ENCODE peak calls at places on chromosomes 6 and 20, in ten cellular contexts. L, W, X, Z, G, H, P, I, O and N are unnamed samples.

GRCh38 chr20:54345817-54346216 is 129.6 kb upstream of the DOK5 start:
- DNase-seq in L (peak), W (no peak), X (no peak), Z (no peak), G (no peak), H (no peak), P (peak), I (no peak), O (no peak), N (no peak)

GRCh38 chr6:109373762-109374161 is 8.5 kb downstream of the CD164 start:
- DNase-seq in L (peak), W (no peak), X (no peak), Z (no peak), G (no peak), H (no peak), P (no peak), I (no peak), O (no peak), N (no peak)

GRCh38 chr6:157985378-157986155 is 3.9 kb downstream of the SYNJ2 start:
- DNase-seq in L (no peak), W (no peak), X (no peak), Z (peak), G (no peak), H (peak), P (no peak), I (no peak), O (no peak), N (no peak)

GRCh38 chr6:138307816-138308727 is 69.6 kb upstream of the SMIM28 start:
- DNase-seq in L (peak), W (peak), X (no peak), Z (no peak), G (no peak), H (no peak), P (peak), I (no peak), O (no peak), N (no peak)

GRCh38 chr6:157134402-157135074 is 188.8 kb downstream of the TMEM242 start:
- DNase-seq in L (no peak), W (no peak), X (no peak), Z (no peak), G (no peak), H (no peak), P (peak), I (no peak), O (no peak), N (no peak)

GRCh38 chr6:147508871-147509608 is 550 bp downstream of the SAMD5 start:
- DNase-seq in L (no peak), W (peak), X (no peak), Z (peak), G (no peak), H (no peak), P (no peak), I (no peak), O (no peak), N (no peak)

GRCh38 chr20:16293590-16293989 is 279.7 kb downstream of the KIF16B start:
- DNase-seq in L (peak), W (no peak), X (no peak), Z (no peak), G (no peak), H (no peak), P (no peak), I (peak), O (no peak), N (no peak)

GRCh38 chr6:37486440-37486839 is 13.3 kb downstream of the CCDC167 start:
- DNase-seq in L (no peak), W (no peak), X (no peak), Z (no peak), G (no peak), H (no peak), P (no peak), I (no peak), O (no peak), N (no peak)

GRCh38 chr6:14713008-14713452 is 532.8 kb upstream of the JARID2 start:
- DNase-seq in L (peak), W (peak), X (no peak), Z (no peak), G (no peak), H (peak), P (peak), I (peak), O (no peak), N (no peak)

GRCh38 chr6:110938176-110938575 is 20.3 kb upstream of the GTF3C6 start:
- DNase-seq in L (peak), W (no peak), X (no peak), Z (no peak), G (no peak), H (no peak), P (no peak), I (peak), O (no peak), N (no peak)

GRCh38 chr6:7629321-7629720 is 39.3 kb downstream of the SNRNP48 start:
- DNase-seq in L (peak), W (no peak), X (no peak), Z (no peak), G (no peak), H (no peak), P (no peak), I (no peak), O (no peak), N (no peak)

GRCh38 chr6:4805553-4806307 is 29.5 kb downstream of the CDYL start:
- DNase-seq in L (peak), W (peak), X (peak), Z (peak), G (peak), H (no peak), P (peak), I (peak), O (no peak), N (no peak)

GRCh38 chr6:26158581-26159416 is 71.6 kb downstream of the HFE start:
- DNase-seq in L (peak), W (peak), X (peak), Z (peak), G (no peak), H (peak), P (peak), I (peak), O (peak), N (no peak)

GRCh38 chr6:45187841-45188240 is 140.3 kb upstream of the RUNX2 start:
- DNase-seq in L (peak), W (no peak), X (no peak), Z (no peak), G (peak), H (no peak), P (peak), I (peak), O (no peak), N (no peak)

GRCh38 chr6:116557863-116558262 is 4.3 kb downstream of the CALHM4 start:
- DNase-seq in L (peak), W (no peak), X (peak), Z (no peak), G (peak), H (peak), P (peak), I (peak), O (no peak), N (peak)

DNA sequence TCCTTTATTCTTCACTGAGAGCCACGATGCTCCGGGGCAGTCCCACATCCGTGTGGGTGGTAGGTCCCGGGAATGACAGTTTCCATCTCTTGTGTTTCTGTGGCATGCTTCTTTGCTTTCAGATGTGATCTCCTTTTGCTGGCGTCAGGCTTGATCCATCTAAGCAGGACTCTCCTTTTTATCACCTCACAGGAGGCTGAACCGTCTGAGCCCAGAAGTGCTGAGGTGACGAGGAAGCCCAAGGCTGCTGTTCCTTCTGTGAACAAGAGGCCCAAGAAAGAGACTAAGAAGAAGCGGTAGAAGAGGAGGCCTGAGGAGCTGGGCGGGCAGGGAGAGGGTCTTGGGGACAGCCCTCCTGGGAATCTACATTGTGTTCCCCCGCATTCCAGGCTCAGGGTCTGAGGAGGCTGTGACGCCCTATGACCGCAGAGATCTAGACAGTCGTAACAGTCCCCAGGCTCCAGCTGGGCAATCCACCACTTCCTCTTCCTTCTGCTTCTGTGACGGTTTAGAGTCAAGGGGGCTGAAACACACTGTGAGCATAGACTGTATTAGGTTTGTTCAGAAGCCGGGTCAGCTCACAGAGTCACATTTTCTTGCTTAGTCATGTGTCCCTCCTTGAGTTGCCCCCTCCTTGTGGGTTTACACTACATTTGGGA is 26.8 kb downstream of the MANBAL start:
- DNase-seq in L (no peak), W (no peak), X (no peak), Z (no peak), G (no peak), H (no peak), P (no peak), I (no peak), O (no peak), N (no peak)
- H3K4me3 ChIP-seq in L (no peak), W (no peak), X (no peak), Z (no peak), G (no peak), H (no peak), P (no peak), I (no peak), O (no peak), N (no peak)

GRCh38 chr6:3408665-3409064 is 48.2 kb downstream of the SLC22A23 start:
- DNase-seq in L (no peak), W (no peak), X (no peak), Z (no peak), G (no peak), H (no peak), P (no peak), I (no peak), O (no peak), N (no peak)
- H3K4me3 ChIP-seq in L (no peak), W (no peak), X (no peak), Z (no peak), G (no peak), H (no peak), P (no peak), I (no peak), O (no peak), N (no peak)

DNA sequence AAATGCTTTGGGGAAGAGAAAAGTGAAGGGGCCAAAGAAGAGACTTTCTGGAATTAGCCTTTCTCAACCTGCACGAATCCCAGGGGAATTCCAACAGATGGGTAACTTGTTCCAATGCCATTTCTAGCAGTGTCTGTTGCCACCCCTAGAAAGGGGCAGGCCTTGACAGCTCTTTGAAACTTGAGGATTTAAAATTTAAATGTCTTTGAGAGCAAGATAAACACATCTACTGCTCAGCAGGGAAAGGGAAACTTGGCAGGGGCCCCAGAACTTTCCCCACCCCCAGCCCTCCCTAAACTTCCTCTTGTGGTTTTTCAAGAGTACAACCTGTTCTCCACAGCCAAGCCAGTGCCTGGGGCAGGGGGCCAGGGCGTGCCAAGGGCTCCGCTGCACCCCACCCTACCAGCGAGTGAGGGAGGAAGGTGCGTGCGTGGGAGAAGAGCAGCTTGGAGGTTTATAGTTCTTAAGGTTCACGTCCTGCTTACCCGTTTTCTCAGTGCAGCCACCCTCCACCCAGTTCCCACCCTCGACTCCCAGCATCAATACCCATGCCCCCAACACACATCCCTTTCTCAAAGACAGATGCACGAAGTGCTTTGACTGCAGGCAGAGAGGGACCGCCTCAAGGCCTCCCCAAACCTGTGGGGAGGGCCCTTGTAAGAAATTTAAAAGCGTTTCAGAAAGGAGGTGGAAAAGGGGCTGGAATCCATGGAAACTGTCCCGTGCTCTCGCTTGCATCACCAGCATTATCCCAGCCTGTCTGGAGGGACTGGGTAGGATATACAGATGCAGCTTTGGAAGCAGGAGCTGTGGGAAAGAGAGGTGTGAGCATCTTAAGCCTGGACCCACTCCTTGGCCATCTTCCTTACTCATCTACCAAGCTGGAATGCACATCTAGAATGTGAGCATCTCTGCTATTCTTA is 4.5 kb upstream of the TAF8 start:
- DNase-seq in L (peak), W (peak), X (peak), Z (peak), G (peak), H (peak), P (peak), I (peak), O (peak), N (no peak)
- H3K4me3 ChIP-seq in L (peak), W (peak), X (no peak), Z (peak), G (peak), H (peak), P (peak), I (no peak), O (peak), N (no peak)

DNA sequence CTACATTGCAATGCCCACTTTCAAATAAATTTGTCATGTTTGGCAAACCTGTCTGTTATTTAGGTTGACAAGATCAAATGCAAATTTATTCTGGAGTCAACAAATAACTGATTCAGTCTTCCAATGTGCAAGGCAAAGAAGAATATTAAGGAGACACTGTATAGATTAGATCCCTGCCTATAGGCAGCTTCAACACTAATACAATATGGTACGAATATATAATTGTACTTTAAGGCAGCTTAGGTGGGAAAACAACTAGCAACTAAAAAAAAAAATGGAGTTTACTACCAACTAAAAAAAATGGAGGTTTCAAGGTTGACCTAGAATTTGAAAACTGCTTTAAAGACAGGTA is 1.7 kb upstream of the PHF10 start:
- DNase-seq in L (no peak), W (no peak), X (no peak), Z (no peak), G (no peak), H (no peak), P (no peak), I (no peak), O (no peak), N (no peak)
- H3K4me3 ChIP-seq in L (no peak), W (no peak), X (no peak), Z (no peak), G (no peak), H (no peak), P (no peak), I (no peak), O (no peak), N (no peak)

DNA sequence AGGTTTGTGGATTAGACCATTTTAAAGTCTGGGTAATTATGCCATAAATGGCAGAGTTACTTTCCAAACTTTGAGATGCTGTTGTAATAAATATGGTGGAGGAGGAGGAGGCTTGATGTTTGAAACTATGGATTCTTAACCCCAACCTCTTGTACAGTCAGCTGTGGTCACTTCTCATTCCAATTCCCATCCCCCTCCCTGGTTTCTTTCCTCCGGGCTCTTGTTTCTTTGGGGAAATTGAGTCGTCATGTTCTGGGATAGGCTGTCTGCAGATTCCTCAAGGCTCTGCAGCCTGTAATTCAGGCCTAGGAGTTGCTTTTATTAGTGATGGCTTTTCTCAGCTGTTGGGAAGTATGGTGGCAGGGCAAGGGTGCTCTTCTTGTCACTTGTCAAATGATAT is 2.5 kb downstream of the PTK7 start:
- DNase-seq in L (peak), W (no peak), X (no peak), Z (no peak), G (no peak), H (no peak), P (no peak), I (no peak), O (no peak), N (peak)
- H3K4me3 ChIP-seq in L (no peak), W (no peak), X (no peak), Z (no peak), G (peak), H (no peak), P (no peak), I (no peak), O (no peak), N (peak)

GRCh38 chr6:107020239-107020638 is 7.8 kb upstream of the MTRES1 start:
- DNase-seq in L (no peak), W (no peak), X (no peak), Z (no peak), G (no peak), H (no peak), P (no peak), I (no peak), O (no peak), N (no peak)
- H3K4me3 ChIP-seq in L (no peak), W (no peak), X (no peak), Z (no peak), G (no peak), H (no peak), P (no peak), I (no peak), O (no peak), N (no peak)